ENCODE peak calls at places on chromosomes 1 and 21, in four cellular contexts. One of them, this sample, is unnamed.
A peak's percentile ranks its signal among the peaks of the same experiment; 100 is the strongest.

GRCh38 chr1:115283681-115284146 is 54.3 kb downstream of the NGF start:
- DNase-seq in HepG2: no peak
- DNase-seq in Panc1: no peak
- DNase-seq in HCT116: no peak
- DNase-seq in this sample: no peak

GRCh38 chr1:248863011-248863881 is 4.4 kb upstream of the ZNF692 start:
- DNase-seq in Panc1: no peak
- DNase-seq in HCT116: no peak
- DNase-seq in HepG2: peak; percentile 62
- DNase-seq in this sample: peak; percentile 87

GRCh38 chr21:38917045-38917774 is 111.5 kb downstream of the ETS2 start:
- DNase-seq in Panc1: no peak
- DNase-seq in HCT116: no peak
- DNase-seq in HepG2: peak; percentile 94
- DNase-seq in this sample: no peak

GRCh38 chr1:58815069-58815679 is 31.3 kb upstream of the JUN start:
- DNase-seq in Panc1: peak; percentile 51
- DNase-seq in HepG2: peak; percentile 66
- DNase-seq in HCT116: peak; percentile 52
- DNase-seq in this sample: peak; percentile 87

GRCh38 chr1:18300376-18300775 is 180.4 kb upstream of the KLHDC7A start:
- DNase-seq in Panc1: no peak
- DNase-seq in HepG2: no peak
- DNase-seq in HCT116: no peak
- DNase-seq in this sample: no peak

GRCh38 chr1:111556318-111557037 is 53.0 kb upstream of the ADORA3 start:
- DNase-seq in HCT116: no peak
- DNase-seq in Panc1: no peak
- DNase-seq in HepG2: no peak
- DNase-seq in this sample: no peak

GRCh38 chr1:60977661-60978060 is 104.7 kb upstream of the NFIA start:
- DNase-seq in Panc1: no peak
- DNase-seq in HCT116: no peak
- DNase-seq in HepG2: no peak
- DNase-seq in this sample: no peak

GRCh38 chr1:58017641-58018040 is 528.9 kb downstream of the OMA1 start:
- DNase-seq in HCT116: no peak
- DNase-seq in HepG2: no peak
- DNase-seq in Panc1: no peak
- DNase-seq in this sample: no peak

GRCh38 chr1:202858306-202858705 is 30.6 kb downstream of the RABIF start:
- DNase-seq in HCT116: no peak
- DNase-seq in Panc1: no peak
- DNase-seq in HepG2: no peak
- DNase-seq in this sample: no peak

GRCh38 chr21:41199123-41199522 is 31.2 kb downstream of the BACE2 start:
- DNase-seq in HCT116: no peak
- DNase-seq in Panc1: no peak
- DNase-seq in HepG2: no peak
- DNase-seq in this sample: no peak

GRCh38 chr1:25944986-25945385 is 38.8 kb upstream of the STMN1 start:
- DNase-seq in HepG2: peak; percentile 8
- DNase-seq in HCT116: no peak
- DNase-seq in Panc1: no peak
- DNase-seq in this sample: no peak

GRCh38 chr1:38783659-38784229 is 75.8 kb downstream of the RRAGC start:
- DNase-seq in Panc1: no peak
- DNase-seq in HepG2: peak; percentile 13
- DNase-seq in HCT116: no peak
- DNase-seq in this sample: peak; percentile 61

GRCh38 chr1:71561729-71562128 is 480.9 kb upstream of the ZRANB2 start:
- DNase-seq in HepG2: no peak
- DNase-seq in Panc1: no peak
- DNase-seq in HCT116: no peak
- DNase-seq in this sample: no peak

GRCh38 chr1:228141082-228141870 is 1.2 kb downstream of the GUK1 start:
- DNase-seq in HepG2: no peak
- DNase-seq in Panc1: no peak
- DNase-seq in HCT116: no peak
- DNase-seq in this sample: no peak

GRCh38 chr1:186093437-186093836 is 281.6 kb downstream of the TPR start:
- DNase-seq in Panc1: no peak
- DNase-seq in HCT116: no peak
- DNase-seq in HepG2: no peak
- DNase-seq in this sample: no peak

GRCh38 chr21:45021428-45022347 is 52.7 kb upstream of the ADARB1 start:
- DNase-seq in Panc1: no peak
- DNase-seq in HepG2: peak; percentile 53
- DNase-seq in HCT116: no peak
- DNase-seq in this sample: no peak

GRCh38 chr1:239368436-239369109 is 17.8 kb upstream of the CHRM3 start:
- DNase-seq in HepG2: no peak
- DNase-seq in Panc1: no peak
- DNase-seq in HCT116: no peak
- DNase-seq in this sample: no peak

GRCh38 chr1:41566274-41566885 is 81.9 kb upstream of the EDN2 start:
- DNase-seq in HepG2: no peak
- DNase-seq in Panc1: no peak
- DNase-seq in HCT116: no peak
- DNase-seq in this sample: no peak

GRCh38 chr1:203686091-203686632 is 59.5 kb downstream of the ATP2B4 start:
- DNase-seq in HepG2: peak; percentile 7
- DNase-seq in Panc1: no peak
- DNase-seq in HCT116: no peak
- DNase-seq in this sample: no peak

GRCh38 chr1:20166047-20166446 is 19.8 kb upstream of the UBXN10 start:
- DNase-seq in HepG2: no peak
- DNase-seq in Panc1: no peak
- DNase-seq in HCT116: no peak
- DNase-seq in this sample: no peak

GRCh38 chr1:204350857-204351573 is 8.7 kb downstream of the PLEKHA6 start:
- DNase-seq in Panc1: no peak
- DNase-seq in HepG2: no peak
- DNase-seq in HCT116: no peak
- DNase-seq in this sample: peak; percentile 28

GRCh38 chr1:203930343-203930742 is 68.9 kb downstream of the SNRPE start:
- DNase-seq in HCT116: no peak
- DNase-seq in HepG2: no peak
- DNase-seq in Panc1: no peak
- DNase-seq in this sample: no peak

GRCh38 chr21:46130721-46131720 is 24.4 kb downstream of the FTCD start:
- DNase-seq in Panc1: no peak
- DNase-seq in HCT116: no peak
- DNase-seq in HepG2: no peak
- DNase-seq in this sample: no peak

GRCh38 chr1:39689635-39690034 is 1.6 kb downstream of the HPCAL4 start:
- DNase-seq in HepG2: no peak
- DNase-seq in Panc1: no peak
- DNase-seq in HCT116: no peak
- DNase-seq in this sample: no peak

DNA sequence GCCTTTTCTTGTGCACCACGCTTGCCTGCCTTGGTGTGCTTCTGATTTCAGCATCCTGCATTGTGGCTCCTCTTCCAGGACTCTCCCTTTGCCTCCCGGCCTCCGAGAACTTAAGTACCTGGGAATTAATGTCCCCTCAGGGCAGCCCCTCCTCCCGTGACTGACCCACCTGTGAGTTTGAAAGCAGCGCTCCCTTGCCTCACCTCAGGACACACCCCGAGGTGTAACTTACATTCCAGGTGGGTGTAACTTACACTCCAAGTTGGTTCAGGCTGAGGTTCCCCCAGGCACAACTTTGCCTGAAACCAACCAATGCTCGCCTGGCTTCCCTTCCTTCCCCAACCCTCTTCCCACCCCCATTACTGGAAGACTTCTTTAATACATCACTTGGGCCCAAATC is 161.4 kb downstream of the KAZN start:
- DNase-seq in HCT116: no peak
- DNase-seq in Panc1: no peak
- DNase-seq in HepG2: no peak
- DNase-seq in this sample: no peak
- TF ChIP-seq TCF7L2 in HCT116: no peak
- TF ChIP-seq TCF7L2 in Panc1: no peak
- TF ChIP-seq TCF7L2 in HepG2: no peak
- TF ChIP-seq TCF7L2 in this sample: no peak

DNA sequence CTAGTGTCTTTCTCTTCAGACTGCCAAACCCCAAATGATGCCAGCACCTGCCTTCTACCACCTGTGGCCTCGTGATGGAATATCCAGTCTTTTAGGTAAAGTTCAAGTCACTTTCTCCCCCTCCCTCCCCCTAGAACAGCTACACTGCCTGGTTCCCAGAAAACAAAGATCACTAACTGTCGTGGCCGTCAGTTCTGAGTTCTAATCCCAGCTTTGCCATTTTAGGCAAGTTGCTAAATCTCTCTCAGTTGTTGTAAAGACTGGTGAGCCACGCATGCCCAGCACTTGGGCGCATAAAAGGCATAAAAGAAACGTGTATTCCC is 648 bp upstream of the TRAPPC3 start:
- DNase-seq in HCT116: no peak
- DNase-seq in Panc1: no peak
- DNase-seq in HepG2: no peak
- DNase-seq in this sample: no peak
- H3K4me1 ChIP-seq in HCT116: peaks cover 38% of the 10 kb centered on the region
- H3K4me1 ChIP-seq in Panc1: peaks cover 38% of the 10 kb centered on the region
- H3K4me1 ChIP-seq in HepG2: peaks cover 63% of the 10 kb centered on the region
- H3K4me1 ChIP-seq in this sample: peaks cover 36% of the 10 kb centered on the region

DNA sequence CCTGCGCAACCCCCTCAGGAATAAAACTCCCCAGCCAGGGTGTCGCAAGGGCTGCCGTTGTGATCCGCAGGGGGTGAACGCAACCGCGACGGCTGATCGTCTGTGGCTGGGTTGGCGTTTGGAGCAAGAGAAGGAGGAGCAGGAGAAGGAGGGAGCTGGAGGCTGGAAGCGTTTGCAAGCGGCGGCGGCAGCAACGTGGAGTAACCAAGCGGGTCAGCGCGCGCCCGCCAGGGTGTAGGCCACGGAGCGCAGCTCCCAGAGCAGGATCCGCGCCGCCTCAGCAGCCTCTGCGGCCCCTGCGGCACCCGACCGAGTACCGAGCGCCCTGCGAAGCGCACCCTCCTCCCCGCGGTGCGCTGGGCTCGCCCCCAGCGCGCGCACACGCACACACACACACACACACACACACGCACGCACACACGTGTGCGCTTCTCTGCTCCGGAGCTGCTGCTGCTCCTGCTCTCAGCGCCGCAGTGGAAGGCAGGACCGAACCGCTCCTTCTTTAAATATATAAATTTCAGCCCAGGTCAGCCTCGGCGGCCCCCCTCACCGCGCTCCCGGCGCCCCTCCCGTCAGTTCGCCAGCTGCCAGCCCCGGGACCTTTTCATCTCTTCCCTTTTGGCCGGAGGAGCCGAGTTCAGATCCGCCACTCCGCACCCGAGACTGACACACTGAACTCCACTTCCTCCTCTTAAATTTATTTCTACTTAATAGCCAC is 696 bp downstream of the TGFB2 start:
- DNase-seq in Panc1: no peak
- DNase-seq in HepG2: peak; percentile 7
- DNase-seq in HCT116: no peak
- DNase-seq in this sample: peak; percentile 53
- TF ChIP-seq TCF7L2 in Panc1: peak; percentile 62
- TF ChIP-seq TCF7L2 in HepG2: no peak
- TF ChIP-seq TCF7L2 in HCT116: no peak
- TF ChIP-seq TCF7L2 in this sample: no peak

GRCh38 chr1:201229771-201230635 is 39.4 kb downstream of the IGFN1 start:
- DNase-seq in Panc1: no peak
- DNase-seq in HepG2: no peak
- DNase-seq in HCT116: peak; percentile 15
- DNase-seq in this sample: no peak

GRCh38 chr1:201228011-201228983 is 37.7 kb downstream of the IGFN1 start:
- DNase-seq in Panc1: no peak
- DNase-seq in HepG2: no peak
- DNase-seq in HCT116: no peak
- DNase-seq in this sample: no peak

GRCh38 chr1:201226859-201227488 is 36.4 kb downstream of the IGFN1 start:
- DNase-seq in Panc1: no peak
- DNase-seq in HepG2: no peak
- DNase-seq in HCT116: no peak
- DNase-seq in this sample: no peak

GRCh38 chr1:201230676-201231075 is 40.1 kb downstream of the IGFN1 start:
- DNase-seq in Panc1: no peak
- DNase-seq in HepG2: no peak
- DNase-seq in HCT116: no peak
- DNase-seq in this sample: no peak

DNA sequence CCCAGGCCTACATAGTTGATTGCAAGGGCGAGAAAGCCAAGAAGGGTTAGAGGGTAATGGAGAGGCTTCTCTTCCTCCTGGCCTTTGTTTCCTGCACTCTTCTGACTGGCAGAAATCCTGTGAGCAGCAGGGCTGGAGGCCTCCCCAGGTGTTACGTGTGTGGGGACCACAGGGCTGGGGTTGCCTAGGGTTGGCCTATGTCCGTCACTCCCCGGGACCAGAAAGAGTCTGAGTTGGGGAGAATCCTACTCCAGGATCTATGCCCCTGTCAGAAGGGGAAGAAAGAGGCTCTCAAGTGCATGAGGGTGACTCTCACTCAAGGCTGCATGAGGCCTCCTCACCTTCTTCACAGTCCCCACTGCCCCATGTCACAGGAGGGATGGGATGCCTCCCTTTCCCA is 38.5 kb downstream of the IGFN1 start:
- DNase-seq in HCT116: no peak
- DNase-seq in HepG2: no peak
- DNase-seq in Panc1: no peak
- DNase-seq in this sample: no peak
- H3K4me1 ChIP-seq in HCT116: peaks cover 18% of the 10 kb centered on the region
- H3K4me1 ChIP-seq in HepG2: no peaks in the 10 kb centered on the region
- H3K4me1 ChIP-seq in Panc1: no peaks in the 10 kb centered on the region
- H3K4me1 ChIP-seq in this sample: peaks cover 7% of the 10 kb centered on the region

DNA sequence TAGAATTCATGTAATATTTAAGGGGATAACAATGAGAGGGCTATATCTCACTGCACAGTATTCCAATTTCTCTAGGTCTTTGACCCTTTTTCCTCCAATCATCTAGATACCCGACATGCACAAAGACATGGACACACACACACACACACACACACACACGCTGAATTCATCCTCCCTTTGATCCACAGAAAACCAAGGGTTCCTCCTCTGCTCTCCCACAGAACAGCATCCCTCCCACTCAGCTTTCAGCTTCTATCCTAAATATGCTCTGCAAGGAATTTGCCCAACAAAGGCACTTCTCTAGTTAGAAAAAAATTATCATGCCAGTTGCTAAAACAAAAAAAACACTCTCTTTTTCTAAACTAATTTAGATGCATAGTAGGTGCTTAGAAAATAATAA is 231.7 kb downstream of the RGS7 start:
- DNase-seq in HCT116: no peak
- DNase-seq in Panc1: no peak
- DNase-seq in HepG2: no peak
- DNase-seq in this sample: no peak
- TF ChIP-seq TCF7L2 in HCT116: no peak
- TF ChIP-seq TCF7L2 in Panc1: no peak
- TF ChIP-seq TCF7L2 in HepG2: no peak
- TF ChIP-seq TCF7L2 in this sample: no peak

GRCh38 chr1:31576201-31576669 is at the start of gene TINAGL1:
- DNase-seq in HepG2: peak; percentile 81
- DNase-seq in Panc1: no peak
- DNase-seq in HCT116: peak; percentile 77
- DNase-seq in this sample: peak; percentile 67
- H3K4me1 ChIP-seq in HepG2: peaks cover 88% of the 10 kb centered on the region
- H3K4me1 ChIP-seq in Panc1: peaks cover 58% of the 10 kb centered on the region
- H3K4me1 ChIP-seq in HCT116: peaks cover 77% of the 10 kb centered on the region
- H3K4me1 ChIP-seq in this sample: peaks cover 41% of the 10 kb centered on the region

GRCh38 chr1:184664042-184664659 is 90.5 kb downstream of the EDEM3 start:
- DNase-seq in HCT116: peak; percentile 26
- DNase-seq in Panc1: no peak
- DNase-seq in HepG2: peak; percentile 19
- DNase-seq in this sample: peak; percentile 78
- TF ChIP-seq TCF7L2 in HCT116: no peak
- TF ChIP-seq TCF7L2 in Panc1: no peak
- TF ChIP-seq TCF7L2 in HepG2: no peak
- TF ChIP-seq TCF7L2 in this sample: no peak

This sample was measured in K562.